ENCODE peak calls at places on chromosomes 12 and 14, in six cellular contexts. R, Q, P, L, S and J are unnamed samples. For H3K27me3 and H3K36me3, the result is how much of the 10 kb centered on the place peaks cover.

GRCh38 chr12:6141048-6141447 is 16.6 kb upstream of the VWF start:
- DNase-seq in R (no peak), Q (no peak), P (peak), L (no peak), S (peak), J (no peak)

GRCh38 chr14:89164168-89165074 is 252.6 kb downstream of the FOXN3 start:
- DNase-seq in R (no peak), Q (no peak), P (no peak), L (no peak), S (no peak), J (no peak)

GRCh38 chr12:113413488-113413939 is 8.7 kb upstream of the SDSL start:
- DNase-seq in R (peak), Q (no peak), P (peak), L (no peak), S (no peak), J (no peak)

GRCh38 chr14:73491977-73492552 is 1.3 kb downstream of the RIOX1 start:
- DNase-seq in R (no peak), Q (no peak), P (no peak), L (no peak), S (no peak), J (peak)

GRCh38 chr14:88269816-88270416 is 53.2 kb downstream of the KCNK10 start:
- DNase-seq in R (no peak), Q (no peak), P (no peak), L (peak), S (no peak), J (peak)

GRCh38 chr14:103059556-103059955 is 2.2 kb upstream of the CDC42BPB start:
- DNase-seq in R (no peak), Q (no peak), P (no peak), L (no peak), S (no peak), J (no peak)

GRCh38 chr12:128970941-128971340 is 117.7 kb downstream of the GLT1D1 start:
- DNase-seq in R (no peak), Q (no peak), P (no peak), L (peak), S (no peak), J (no peak)

GRCh38 chr12:55930771-55931316 is at the start of gene DGKA:
- DNase-seq in R (peak), Q (peak), P (peak), L (peak), S (peak), J (peak)

GRCh38 chr14:20403521-20403920 is 9.8 kb downstream of the TEP1 start:
- DNase-seq in R (no peak), Q (no peak), P (no peak), L (no peak), S (no peak), J (no peak)

GRCh38 chr12:125371023-125371422 is 305.8 kb downstream of the AACS start:
- DNase-seq in R (no peak), Q (no peak), P (no peak), L (no peak), S (no peak), J (no peak)

GRCh38 chr14:77131871-77132486 is 9.6 kb downstream of the ZDHHC22 start:
- DNase-seq in R (no peak), Q (no peak), P (no peak), L (no peak), S (no peak), J (no peak)

GRCh38 chr14:69620211-69620611 is 8.8 kb downstream of the SUSD6 start:
- DNase-seq in R (no peak), Q (no peak), P (no peak), L (no peak), S (no peak), J (no peak)

GRCh38 chr12:29041621-29042020 is 107.5 kb upstream of the FAR2 start:
- DNase-seq in R (no peak), Q (no peak), P (peak), L (peak), S (no peak), J (no peak)

GRCh38 chr12:120183211-120183631 is 11.3 kb downstream of the GCN1 start:
- DNase-seq in R (no peak), Q (no peak), P (peak), L (no peak), S (no peak), J (no peak)

GRCh38 chr12:51222461-51222860 is 4.6 kb upstream of the POU6F1 start:
- DNase-seq in R (no peak), Q (no peak), P (no peak), L (no peak), S (no peak), J (no peak)

GRCh38 chr12:117101953-117102833 is 3.0 kb upstream of the TESC start:
- DNase-seq in R (no peak), Q (no peak), P (no peak), L (no peak), S (no peak), J (no peak)

GRCh38 chr12:26017484-26018211 is 59.2 kb downstream of the RASSF8 start:
- DNase-seq in R (peak), Q (no peak), P (no peak), L (peak), S (no peak), J (no peak)

GRCh38 chr12:32149489-32149888 is 42.8 kb downstream of the BICD1 start:
- DNase-seq in R (no peak), Q (no peak), P (no peak), L (no peak), S (no peak), J (no peak)
- H3K27ac ChIP-seq in R (no peak), Q (no peak), P (no peak), L (no peak), S (no peak), J (no peak)

DNA sequence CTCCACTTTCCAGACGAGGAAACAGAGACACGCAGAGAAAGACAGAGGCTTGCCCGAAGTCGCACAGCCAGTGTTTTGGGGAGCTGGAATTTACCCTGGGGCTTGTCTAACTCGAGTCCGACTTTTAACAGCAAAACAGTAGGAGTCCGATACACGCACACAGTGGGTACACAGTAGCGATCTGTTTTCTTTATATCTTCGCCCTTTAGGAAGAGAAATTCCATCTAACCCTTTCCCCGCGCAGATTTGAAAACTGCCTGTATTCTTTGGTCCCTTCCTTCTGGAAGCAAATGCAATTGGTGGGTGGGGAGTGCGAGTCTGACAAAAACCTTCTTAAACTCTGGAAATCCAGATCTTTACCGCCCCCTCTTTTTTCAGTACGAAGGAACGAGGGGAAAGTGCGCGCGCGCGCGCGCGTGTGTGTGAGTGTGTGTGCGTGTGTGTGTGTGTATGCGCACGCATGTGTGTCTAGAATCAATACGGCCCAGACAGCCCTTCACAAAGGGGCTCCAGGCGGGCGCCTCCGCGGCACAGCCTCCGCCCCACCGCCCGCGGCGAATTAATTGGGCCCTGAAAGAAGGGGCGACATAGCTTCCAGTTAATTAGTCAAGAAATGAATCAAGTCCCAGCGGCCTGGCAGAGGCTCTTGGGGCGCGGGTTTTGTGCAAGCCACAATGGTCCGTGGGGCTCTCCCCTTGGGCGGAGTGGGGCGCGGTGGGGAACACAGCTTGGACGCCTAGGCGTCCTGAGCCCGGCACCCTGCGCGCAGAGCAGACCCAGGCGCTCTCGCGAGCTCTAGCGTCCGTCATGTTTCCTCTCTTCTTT is 14.0 kb upstream of the TBX3 start:
- DNase-seq in R (peak), Q (no peak), P (no peak), L (no peak), S (no peak), J (no peak)
- H3K27me3 ChIP-seq in R (half or more), Q (under half), P (half or more), L (under half), S (under half), J (under half)

GRCh38 chr14:31203414-31203742 is 4.2 kb downstream of the HECTD1 start:
- DNase-seq in R (no peak), Q (no peak), P (no peak), L (no peak), S (no peak), J (no peak)
- H3K36me3 ChIP-seq in R (under half), Q (under half), P (under half), L (under half), S (under half), J (under half)

GRCh38 chr14:35959835-35960234 is 133.7 kb downstream of the BRMS1L start:
- DNase-seq in R (no peak), Q (no peak), P (no peak), L (no peak), S (no peak), J (no peak)
- H3K27ac ChIP-seq in R (no peak), Q (no peak), P (no peak), L (no peak), S (no peak), J (no peak)

GRCh38 chr12:74663958-74664357 is 126.3 kb downstream of the ATXN7L3B start:
- DNase-seq in R (no peak), Q (no peak), P (no peak), L (no peak), S (no peak), J (peak)
- H3K27me3 ChIP-seq in R (under half), Q (under half), P (under half), L (under half), S (under half), J (under half)